ENCODE peak calls at places on chromosomes 11 and 22, in four cellular contexts. J is left ventricle myocardium inferior, Z is Peyer's patch, U is tibial artery. P is an unnamed sample. For H3K4me1, the result is how much of the 10 kb centered on the place peaks cover.

GRCh38 chr11:75245356-75246005 is 4.9 kb downstream of the TPBGL start:
- DNase-seq in J (no peak), U (peak), Z (peak), P (no peak)

GRCh38 chr11:85132839-85133238 is 494.3 kb downstream of the DLG2 start:
- DNase-seq in Z (no peak), U (no peak), J (no peak), P (no peak)

GRCh38 chr11:83070878-83071640 is 638 bp downstream of the RAB30 start:
- DNase-seq in U (peak), Z (peak), J (peak), P (peak)

GRCh38 chr11:85590848-85591483 is 36.2 kb downstream of the DLG2 start:
- DNase-seq in U (no peak), Z (no peak), J (no peak), P (no peak)

GRCh38 chr11:65559951-65560537 is 1.9 kb upstream of the LTBP3 start:
- DNase-seq in U (no peak), Z (no peak), J (no peak), P (peak)

GRCh38 chr11:67404515-67405195 is 772 bp downstream of the TBC1D10C start:
- DNase-seq in J (no peak), Z (peak), U (no peak), P (no peak)

GRCh38 chr11:10285148-10285802 is 8.7 kb downstream of the SBF2 start:
- DNase-seq in J (no peak), U (no peak), Z (no peak), P (no peak)

GRCh38 chr11:129998107-129998506 is 4.5 kb downstream of the PRDM10 start:
- DNase-seq in Z (no peak), J (no peak), U (no peak), P (no peak)

GRCh38 chr22:39655736-39656285 is 85.3 kb downstream of the CACNA1I start:
- DNase-seq in J (no peak), U (no peak), Z (no peak), P (no peak)

GRCh38 chr11:2519879-2520735 is 75.3 kb downstream of the KCNQ1 start:
- DNase-seq in Z (peak), U (peak), J (peak), P (peak)

GRCh38 chr11:128719556-128719824 is 25.6 kb downstream of the FLI1 start:
- DNase-seq in J (no peak), Z (no peak), U (no peak), P (no peak)

GRCh38 chr11:130051077-130051476 is 18.6 kb upstream of the APLP2 start:
- DNase-seq in J (no peak), U (no peak), Z (no peak), P (no peak)

GRCh38 chr11:9017773-9018172 is 14.0 kb upstream of the NRIP3 start:
- DNase-seq in Z (no peak), J (peak), U (peak), P (peak)

GRCh38 chr11:61683961-61684869 is 4.0 kb downstream of the DAGLA start:
- DNase-seq in J (no peak), U (no peak), Z (no peak), P (no peak)

GRCh38 chr11:11403763-11404725 is 51.0 kb upstream of the CSNK2A3 start:
- DNase-seq in J (peak), U (no peak), Z (no peak), P (peak)

GRCh38 chr11:104033561-104033960 is 2.9 kb upstream of the DDI1 start:
- DNase-seq in U (no peak), J (no peak), Z (no peak), P (no peak)

DNA sequence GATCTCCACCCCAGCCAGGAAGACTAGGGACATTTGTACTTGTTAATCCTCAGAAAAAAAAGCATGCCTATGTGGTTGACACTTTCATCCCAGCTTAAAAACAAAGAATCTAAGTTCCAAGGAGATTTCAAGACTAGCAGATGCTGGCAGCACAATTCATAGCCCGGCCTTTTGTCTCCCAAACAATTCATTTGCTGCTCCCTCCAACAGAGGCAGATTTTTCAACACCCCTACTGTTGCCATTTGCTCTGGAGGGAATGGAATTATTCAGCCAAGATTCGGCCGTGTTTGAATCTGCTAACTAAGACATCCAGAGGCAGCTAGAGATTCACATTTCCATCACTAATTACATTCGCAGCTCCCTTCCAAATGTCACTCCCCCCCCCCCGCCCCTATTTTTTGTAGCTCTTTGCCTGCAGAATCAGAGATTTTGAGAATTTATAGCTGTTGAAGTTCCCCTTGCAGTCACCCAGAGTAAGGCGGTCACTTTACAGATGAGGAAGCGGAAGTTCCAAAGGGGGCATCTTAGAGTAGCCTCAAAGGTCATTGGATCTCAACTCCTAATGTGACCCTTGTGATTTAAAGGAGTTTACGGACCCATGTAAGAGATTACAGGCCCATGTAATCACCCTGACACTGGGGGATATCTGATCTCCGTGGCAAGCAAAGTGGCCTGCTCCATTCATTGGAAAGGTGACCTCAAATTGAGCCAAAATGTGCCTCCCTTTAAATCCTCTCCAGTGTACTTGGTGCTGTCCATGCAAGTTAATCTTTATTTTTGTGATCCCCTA is 15.5 kb downstream of the P2RX3 start:
- DNase-seq in Z (no peak), U (no peak), J (no peak), P (no peak)
- H3K4me1 ChIP-seq in Z (under half), U (under half), J (under half), P (under half)

GRCh38 chr11:72085836-72086475 is 5.3 kb downstream of the LRRC51 start:
- DNase-seq in U (no peak), J (no peak), Z (no peak), P (no peak)
- H3K27ac ChIP-seq in U (no peak), J (no peak), Z (no peak), P (no peak)

GRCh38 chr22:46941958-46942815 is 179.7 kb downstream of the TBC1D22A start:
- DNase-seq in U (no peak), J (peak), Z (no peak), P (peak)
- H3K4me3 ChIP-seq in U (no peak), J (peak), Z (no peak), P (no peak)

GRCh38 chr11:94799726-94800125 is 31.6 kb downstream of the AMOTL1 start:
- DNase-seq in J (no peak), U (no peak), Z (no peak), P (no peak)

GRCh38 chr11:94803491-94803890 is 35.3 kb downstream of the AMOTL1 start:
- DNase-seq in U (no peak), Z (no peak), J (no peak), P (no peak)

GRCh38 chr11:94802501-94802900 is 34.3 kb downstream of the AMOTL1 start:
- DNase-seq in J (no peak), U (no peak), Z (no peak), P (no peak)

GRCh38 chr11:94801866-94802460 is 33.8 kb downstream of the AMOTL1 start:
- DNase-seq in J (no peak), Z (no peak), U (no peak), P (no peak)

DNA sequence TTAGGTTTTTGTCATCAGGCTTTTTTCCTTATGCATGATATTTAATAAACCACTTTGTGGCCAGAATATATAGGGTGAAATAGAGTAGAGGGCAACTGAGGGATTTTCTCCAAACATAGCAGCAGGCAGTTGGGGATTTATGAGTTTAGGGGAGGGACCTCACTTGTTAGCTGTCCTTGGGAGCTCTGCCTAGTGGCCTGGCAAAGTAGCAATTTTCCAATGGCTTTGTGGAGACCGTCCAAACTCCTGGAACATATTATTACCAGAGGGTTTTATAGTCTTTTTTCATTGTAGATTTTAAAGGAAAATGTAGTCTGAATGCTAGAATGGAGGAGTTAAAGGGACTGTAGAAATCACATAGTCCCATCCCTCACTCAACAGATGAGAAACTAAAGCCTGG is 32.2 kb downstream of the AMOTL1 start:
- DNase-seq in U (peak), J (no peak), Z (no peak), P (peak)
- H3K4me1 ChIP-seq in U (under half), J (half or more), Z (under half), P (under half)

GRCh38 chr22:44365832-44366231 is 53.1 kb upstream of the SHISAL1 start:
- DNase-seq in U (no peak), Z (no peak), J (no peak), P (no peak)
- H3K27ac ChIP-seq in U (no peak), Z (no peak), J (no peak), P (no peak)

GRCh38 chr22:25282671-25283561 is 63.5 kb downstream of the CRYBB2 start:
- DNase-seq in U (no peak), Z (no peak), J (no peak), P (no peak)
- H3K4me3 ChIP-seq in U (no peak), Z (no peak), J (peak), P (peak)

DNA sequence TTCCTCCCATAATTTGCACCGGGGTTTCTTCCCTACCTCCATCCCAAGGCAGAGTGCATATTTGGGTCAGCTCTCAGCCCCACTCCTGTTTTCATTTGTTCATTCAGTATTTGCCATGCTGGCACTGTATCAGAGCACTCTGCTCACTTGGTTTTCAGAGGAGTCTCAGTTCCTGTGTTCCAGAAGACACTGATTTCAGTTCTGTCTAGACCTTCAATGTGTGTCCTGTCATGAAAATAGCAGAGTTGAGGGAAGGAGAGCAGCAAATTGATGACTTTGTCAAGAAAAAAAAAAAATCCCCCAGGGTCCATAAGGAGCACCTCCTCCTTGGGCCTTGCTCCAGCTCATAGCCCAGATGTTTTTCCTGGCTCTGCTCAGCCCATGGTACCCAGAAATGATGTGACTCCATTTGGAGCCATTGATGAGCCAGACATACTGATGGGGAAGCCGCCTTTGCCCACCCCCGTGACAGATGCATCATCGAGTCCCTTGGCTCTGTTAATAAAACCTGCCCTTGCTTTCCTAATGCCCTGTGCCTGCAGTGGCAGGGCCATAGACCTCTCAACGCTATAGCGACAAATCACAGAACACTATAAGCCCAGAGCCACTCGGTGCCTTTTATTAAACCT is 107.0 kb downstream of the PKNOX2 start:
- DNase-seq in J (no peak), U (no peak), Z (no peak), P (no peak)
- H3K4me1 ChIP-seq in J (under half), U (under half), Z (under half), P (under half)

GRCh38 chr11:34269031-34269430 is 88.8 kb downstream of the ABTB2 start:
- DNase-seq in J (no peak), U (no peak), Z (no peak), P (no peak)
- H3K27ac ChIP-seq in J (no peak), U (no peak), Z (no peak), P (no peak)

GRCh38 chr11:111870113-111870512 is 1.3 kb downstream of the ALG9 start:
- DNase-seq in Z (no peak), J (no peak), U (no peak), P (no peak)
- H3K4me3 ChIP-seq in Z (no peak), J (peak), U (no peak), P (no peak)

GRCh38 chr22:18988958-18989357 is 52.9 kb upstream of the PRODH start:
- DNase-seq in Z (no peak), U (no peak), J (no peak), P (no peak)

GRCh38 chr22:18990355-18991137 is 54.5 kb upstream of the PRODH start:
- DNase-seq in J (no peak), Z (no peak), U (no peak), P (no peak)

GRCh38 chr22:18991828-18992442 is 55.8 kb upstream of the PRODH start:
- DNase-seq in J (no peak), U (no peak), Z (no peak), P (no peak)

GRCh38 chr22:18992543-18993198 is 56.6 kb upstream of the PRODH start:
- DNase-seq in J (no peak), Z (peak), U (no peak), P (no peak)

DNA sequence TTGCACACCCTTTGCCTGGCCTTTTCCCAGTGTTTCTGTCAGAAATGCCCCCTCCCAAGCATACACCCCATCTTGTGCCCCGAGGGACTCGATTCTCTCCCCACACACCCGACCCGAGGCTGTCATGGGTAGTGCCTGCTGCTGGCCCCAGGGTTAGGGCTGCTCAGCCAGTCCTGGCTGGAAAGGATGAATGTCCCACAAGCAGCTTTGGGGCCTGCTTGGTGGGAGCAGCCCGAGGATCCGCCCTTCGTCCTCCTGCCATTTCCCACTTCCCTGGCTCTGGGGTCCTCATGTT is 55.0 kb upstream of the PRODH start:
- DNase-seq in Z (no peak), U (no peak), J (no peak), P (no peak)
- H3K4me1 ChIP-seq in Z (under half), U (under half), J (under half), P (under half)